ENCODE peak calls at places on chromosome 1, in nine cellular contexts. One of them, this sample, is unnamed.

GRCh38 chr1:169326644-169327316 is 40.8 kb downstream of the NME7 start:
- DNase-seq in NT2/D1: no peak
- DNase-seq in naive thymus-derived CD4-positive, alpha-beta T cell: no peak
- DNase-seq in fibroblast of lung: peak; percentile 39
- DNase-seq in lung: no peak
- DNase-seq in BE2C: no peak
- DNase-seq in sigmoid colon: no peak
- DNase-seq in IMR-90: peak; percentile 59
- DNase-seq in effector memory CD4-positive, alpha-beta T cell: no peak
- DNase-seq in this sample: no peak

GRCh38 chr1:207997486-207998268 is 86.8 kb upstream of the CD34 start:
- DNase-seq in NT2/D1: peak; percentile 71
- DNase-seq in naive thymus-derived CD4-positive, alpha-beta T cell: peak; percentile 30
- DNase-seq in fibroblast of lung: peak; percentile 75
- DNase-seq in lung: peak; percentile 75
- DNase-seq in BE2C: peak; percentile 82
- DNase-seq in sigmoid colon: peak; percentile 91
- DNase-seq in IMR-90: peak; percentile 68
- DNase-seq in effector memory CD4-positive, alpha-beta T cell: peak; percentile 4
- DNase-seq in this sample: peak; percentile 65

GRCh38 chr1:231856426-231856825 is 229.8 kb downstream of the DISC1 start:
- DNase-seq in NT2/D1: no peak
- DNase-seq in naive thymus-derived CD4-positive, alpha-beta T cell: no peak
- DNase-seq in fibroblast of lung: no peak
- DNase-seq in lung: no peak
- DNase-seq in BE2C: no peak
- DNase-seq in sigmoid colon: no peak
- DNase-seq in IMR-90: no peak
- DNase-seq in effector memory CD4-positive, alpha-beta T cell: no peak
- DNase-seq in this sample: no peak

GRCh38 chr1:161130266-161130665 is 2.2 kb downstream of the DEDD start:
- DNase-seq in NT2/D1: no peak
- DNase-seq in naive thymus-derived CD4-positive, alpha-beta T cell: no peak
- DNase-seq in fibroblast of lung: no peak
- DNase-seq in lung: no peak
- DNase-seq in BE2C: no peak
- DNase-seq in sigmoid colon: no peak
- DNase-seq in IMR-90: no peak
- DNase-seq in effector memory CD4-positive, alpha-beta T cell: no peak
- DNase-seq in this sample: no peak

GRCh38 chr1:62601412-62601971 is 4.2 kb downstream of the ANGPTL3 start:
- DNase-seq in NT2/D1: no peak
- DNase-seq in naive thymus-derived CD4-positive, alpha-beta T cell: no peak
- DNase-seq in fibroblast of lung: peak; percentile 49
- DNase-seq in lung: no peak
- DNase-seq in BE2C: no peak
- DNase-seq in sigmoid colon: no peak
- DNase-seq in IMR-90: peak; percentile 80
- DNase-seq in effector memory CD4-positive, alpha-beta T cell: no peak
- DNase-seq in this sample: no peak

GRCh38 chr1:19312782-19313635 is 883 bp downstream of the SLC66A1 start:
- DNase-seq in NT2/D1: no peak
- DNase-seq in naive thymus-derived CD4-positive, alpha-beta T cell: no peak
- DNase-seq in fibroblast of lung: no peak
- DNase-seq in lung: no peak
- DNase-seq in BE2C: no peak
- DNase-seq in sigmoid colon: peak; percentile 38
- DNase-seq in IMR-90: no peak
- DNase-seq in effector memory CD4-positive, alpha-beta T cell: no peak
- DNase-seq in this sample: no peak

GRCh38 chr1:170864238-170864637 is 71.1 kb upstream of the MROH9 start:
- DNase-seq in NT2/D1: no peak
- DNase-seq in naive thymus-derived CD4-positive, alpha-beta T cell: no peak
- DNase-seq in fibroblast of lung: peak; percentile 75
- DNase-seq in lung: no peak
- DNase-seq in BE2C: no peak
- DNase-seq in sigmoid colon: no peak
- DNase-seq in IMR-90: peak; percentile 3
- DNase-seq in effector memory CD4-positive, alpha-beta T cell: no peak
- DNase-seq in this sample: no peak

GRCh38 chr1:22318279-22318983 is 133.2 kb upstream of the ZBTB40 start:
- DNase-seq in NT2/D1: peak; percentile 52
- DNase-seq in naive thymus-derived CD4-positive, alpha-beta T cell: no peak
- DNase-seq in fibroblast of lung: no peak
- DNase-seq in lung: no peak
- DNase-seq in BE2C: peak; percentile 91
- DNase-seq in sigmoid colon: no peak
- DNase-seq in IMR-90: no peak
- DNase-seq in effector memory CD4-positive, alpha-beta T cell: no peak
- DNase-seq in this sample: peak; percentile 19

GRCh38 chr1:44640178-44640865 is 34.0 kb downstream of the TMEM53 start:
- DNase-seq in NT2/D1: no peak
- DNase-seq in naive thymus-derived CD4-positive, alpha-beta T cell: no peak
- DNase-seq in fibroblast of lung: no peak
- DNase-seq in lung: no peak
- DNase-seq in BE2C: no peak
- DNase-seq in sigmoid colon: no peak
- DNase-seq in IMR-90: no peak
- DNase-seq in effector memory CD4-positive, alpha-beta T cell: no peak
- DNase-seq in this sample: no peak

GRCh38 chr1:239222999-239223398 is 163.4 kb upstream of the CHRM3 start:
- DNase-seq in NT2/D1: no peak
- DNase-seq in naive thymus-derived CD4-positive, alpha-beta T cell: no peak
- DNase-seq in fibroblast of lung: no peak
- DNase-seq in lung: no peak
- DNase-seq in BE2C: no peak
- DNase-seq in sigmoid colon: no peak
- DNase-seq in IMR-90: no peak
- DNase-seq in effector memory CD4-positive, alpha-beta T cell: no peak
- DNase-seq in this sample: no peak

GRCh38 chr1:231557898-231558710 is 29.6 kb downstream of the TSNAX start:
- DNase-seq in NT2/D1: no peak
- DNase-seq in naive thymus-derived CD4-positive, alpha-beta T cell: no peak
- DNase-seq in fibroblast of lung: peak; percentile 53
- DNase-seq in lung: no peak
- DNase-seq in BE2C: no peak
- DNase-seq in sigmoid colon: no peak
- DNase-seq in IMR-90: peak; percentile 77
- DNase-seq in effector memory CD4-positive, alpha-beta T cell: no peak
- DNase-seq in this sample: no peak

GRCh38 chr1:243473281-243474210 is 217.7 kb downstream of the SDCCAG8 start:
- DNase-seq in NT2/D1: no peak
- DNase-seq in naive thymus-derived CD4-positive, alpha-beta T cell: no peak
- DNase-seq in fibroblast of lung: peak; percentile 74
- DNase-seq in lung: no peak
- DNase-seq in BE2C: no peak
- DNase-seq in sigmoid colon: no peak
- DNase-seq in IMR-90: peak; percentile 47
- DNase-seq in effector memory CD4-positive, alpha-beta T cell: no peak
- DNase-seq in this sample: no peak

GRCh38 chr1:32048440-32048839 is 24.3 kb upstream of the TMEM39B start:
- DNase-seq in NT2/D1: no peak
- DNase-seq in naive thymus-derived CD4-positive, alpha-beta T cell: no peak
- DNase-seq in fibroblast of lung: no peak
- DNase-seq in lung: no peak
- DNase-seq in BE2C: no peak
- DNase-seq in sigmoid colon: no peak
- DNase-seq in IMR-90: peak; percentile 87
- DNase-seq in effector memory CD4-positive, alpha-beta T cell: no peak
- DNase-seq in this sample: no peak
- H3K36me3 ChIP-seq in NT2/D1: peaks cover 67% of the 10 kb centered on the region
- H3K36me3 ChIP-seq in naive thymus-derived CD4-positive, alpha-beta T cell: peaks cover 65% of the 10 kb centered on the region
- H3K36me3 ChIP-seq in fibroblast of lung: peaks cover 12% of the 10 kb centered on the region
- H3K36me3 ChIP-seq in lung: peaks cover 34% of the 10 kb centered on the region
- H3K36me3 ChIP-seq in BE2C: peaks cover 26% of the 10 kb centered on the region
- H3K36me3 ChIP-seq in sigmoid colon: peaks cover 34% of the 10 kb centered on the region
- H3K36me3 ChIP-seq in IMR-90: peaks cover 44% of the 10 kb centered on the region
- H3K36me3 ChIP-seq in effector memory CD4-positive, alpha-beta T cell: peaks cover 68% of the 10 kb centered on the region
- H3K36me3 ChIP-seq in this sample: peaks cover 6% of the 10 kb centered on the region

GRCh38 chr1:11998636-11999035 is 18.4 kb downstream of the MFN2 start:
- DNase-seq in NT2/D1: no peak
- DNase-seq in naive thymus-derived CD4-positive, alpha-beta T cell: no peak
- DNase-seq in fibroblast of lung: no peak
- DNase-seq in lung: no peak
- DNase-seq in BE2C: no peak
- DNase-seq in sigmoid colon: no peak
- DNase-seq in IMR-90: no peak
- DNase-seq in effector memory CD4-positive, alpha-beta T cell: no peak
- DNase-seq in this sample: no peak

GRCh38 chr1:12003762-12004161 is 15.5 kb upstream of the MIIP start:
- DNase-seq in NT2/D1: no peak
- DNase-seq in naive thymus-derived CD4-positive, alpha-beta T cell: no peak
- DNase-seq in fibroblast of lung: no peak
- DNase-seq in lung: no peak
- DNase-seq in BE2C: no peak
- DNase-seq in sigmoid colon: no peak
- DNase-seq in IMR-90: no peak
- DNase-seq in effector memory CD4-positive, alpha-beta T cell: no peak
- DNase-seq in this sample: no peak

GRCh38 chr1:12001996-12002493 is 17.3 kb upstream of the MIIP start:
- DNase-seq in NT2/D1: no peak
- DNase-seq in naive thymus-derived CD4-positive, alpha-beta T cell: no peak
- DNase-seq in fibroblast of lung: no peak
- DNase-seq in lung: no peak
- DNase-seq in BE2C: no peak
- DNase-seq in sigmoid colon: no peak
- DNase-seq in IMR-90: no peak
- DNase-seq in effector memory CD4-positive, alpha-beta T cell: no peak
- DNase-seq in this sample: no peak

GRCh38 chr1:11999236-11999635 is 19.0 kb downstream of the MFN2 start:
- DNase-seq in NT2/D1: no peak
- DNase-seq in naive thymus-derived CD4-positive, alpha-beta T cell: no peak
- DNase-seq in fibroblast of lung: no peak
- DNase-seq in lung: no peak
- DNase-seq in BE2C: no peak
- DNase-seq in sigmoid colon: no peak
- DNase-seq in IMR-90: no peak
- DNase-seq in effector memory CD4-positive, alpha-beta T cell: no peak
- DNase-seq in this sample: no peak

DNA sequence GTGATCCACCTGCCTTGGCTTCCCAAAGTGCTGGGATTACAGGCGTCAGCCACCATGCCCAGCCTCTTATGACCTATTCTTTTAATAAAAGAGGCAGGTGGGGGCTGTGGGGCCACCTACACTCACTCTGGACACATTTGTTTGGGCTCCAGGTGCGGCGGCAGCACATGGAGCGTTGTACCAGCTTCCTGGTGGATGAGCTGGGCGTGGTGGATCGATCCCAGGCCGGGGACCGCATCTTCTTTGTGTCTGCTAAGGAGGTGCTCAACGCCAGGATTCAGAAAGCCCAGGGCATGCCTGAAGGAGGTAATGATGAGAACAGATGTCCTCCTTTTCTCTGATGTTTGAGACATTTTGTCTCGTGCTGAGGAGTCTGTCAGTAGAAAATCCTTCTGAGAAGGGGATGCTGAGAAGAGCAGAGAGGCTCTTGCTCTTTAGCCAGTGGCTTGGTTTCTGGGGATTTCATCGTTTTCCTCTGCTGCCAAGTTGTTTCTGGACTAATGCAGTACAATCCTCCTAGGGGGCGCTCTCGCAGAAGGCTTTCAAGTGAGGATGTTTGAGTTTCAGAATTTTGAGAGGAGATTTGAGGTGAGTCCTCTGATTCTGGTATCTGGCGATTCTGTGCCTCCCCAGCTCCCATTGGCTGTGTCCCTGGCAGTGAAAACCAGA is 17.9 kb upstream of the MIIP start:
- DNase-seq in NT2/D1: peak; percentile 55
- DNase-seq in naive thymus-derived CD4-positive, alpha-beta T cell: peak; percentile 13
- DNase-seq in fibroblast of lung: peak; percentile 87
- DNase-seq in lung: peak; percentile 57
- DNase-seq in BE2C: peak; percentile 52
- DNase-seq in sigmoid colon: no peak
- DNase-seq in IMR-90: peak; percentile 56
- DNase-seq in effector memory CD4-positive, alpha-beta T cell: no peak
- DNase-seq in this sample: no peak
- H3K36me3 ChIP-seq in NT2/D1: peaks cover 82% of the 10 kb centered on the region
- H3K36me3 ChIP-seq in naive thymus-derived CD4-positive, alpha-beta T cell: peaks cover 91% of the 10 kb centered on the region
- H3K36me3 ChIP-seq in fibroblast of lung: peaks cover 30% of the 10 kb centered on the region
- H3K36me3 ChIP-seq in lung: peaks cover 53% of the 10 kb centered on the region
- H3K36me3 ChIP-seq in BE2C: peaks cover 43% of the 10 kb centered on the region
- H3K36me3 ChIP-seq in sigmoid colon: peaks cover 86% of the 10 kb centered on the region
- H3K36me3 ChIP-seq in IMR-90: peaks cover 67% of the 10 kb centered on the region
- H3K36me3 ChIP-seq in effector memory CD4-positive, alpha-beta T cell: peaks cover 68% of the 10 kb centered on the region
- H3K36me3 ChIP-seq in this sample: peaks cover 30% of the 10 kb centered on the region

DNA sequence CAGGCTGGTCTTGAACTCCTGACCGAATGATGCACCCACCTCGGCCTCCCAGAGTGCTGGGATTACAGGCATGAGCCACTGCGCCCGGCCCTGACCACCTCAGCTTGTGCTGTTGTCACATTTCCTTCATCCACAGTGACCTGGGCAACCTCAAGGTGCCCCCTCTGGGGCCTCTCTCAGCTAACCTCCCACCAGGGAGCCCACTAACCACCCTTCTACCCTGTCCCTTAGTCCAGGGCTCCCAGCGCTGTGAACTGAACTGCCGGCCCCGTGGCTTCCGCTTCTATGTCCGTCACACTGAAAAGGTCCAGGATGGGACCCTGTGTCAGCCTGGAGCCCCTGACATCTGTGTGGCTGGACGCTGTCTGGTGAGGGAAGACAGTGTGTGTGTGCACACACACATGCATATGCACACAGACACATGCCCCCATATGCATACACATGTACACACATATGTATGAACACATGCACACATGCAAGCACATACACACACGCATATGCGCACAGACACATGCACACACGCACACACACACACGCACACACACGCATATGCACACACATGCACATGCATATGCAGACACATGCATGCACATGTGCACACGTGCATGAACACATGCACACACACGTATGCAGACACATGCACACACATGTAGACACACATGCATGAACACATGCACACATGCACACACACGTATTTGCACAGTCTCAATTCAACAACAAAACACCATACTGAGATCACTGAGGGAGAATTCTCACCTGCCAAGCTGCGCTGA is 6.2 kb downstream of the ADAMTSL4 start:
- DNase-seq in NT2/D1: no peak
- DNase-seq in naive thymus-derived CD4-positive, alpha-beta T cell: no peak
- DNase-seq in fibroblast of lung: no peak
- DNase-seq in lung: no peak
- DNase-seq in BE2C: no peak
- DNase-seq in sigmoid colon: no peak
- DNase-seq in IMR-90: no peak
- DNase-seq in effector memory CD4-positive, alpha-beta T cell: no peak
- DNase-seq in this sample: no peak
- H3K36me3 ChIP-seq in NT2/D1: peaks cover 85% of the 10 kb centered on the region
- H3K36me3 ChIP-seq in naive thymus-derived CD4-positive, alpha-beta T cell: peaks cover 5% of the 10 kb centered on the region
- H3K36me3 ChIP-seq in fibroblast of lung: peaks cover 13% of the 10 kb centered on the region
- H3K36me3 ChIP-seq in lung: no peaks in the 10 kb centered on the region
- H3K36me3 ChIP-seq in BE2C: no peaks in the 10 kb centered on the region
- H3K36me3 ChIP-seq in sigmoid colon: no peaks in the 10 kb centered on the region
- H3K36me3 ChIP-seq in IMR-90: peaks cover 5% of the 10 kb centered on the region
- H3K36me3 ChIP-seq in effector memory CD4-positive, alpha-beta T cell: no peaks in the 10 kb centered on the region
- H3K36me3 ChIP-seq in this sample: no peaks in the 10 kb centered on the region

DNA sequence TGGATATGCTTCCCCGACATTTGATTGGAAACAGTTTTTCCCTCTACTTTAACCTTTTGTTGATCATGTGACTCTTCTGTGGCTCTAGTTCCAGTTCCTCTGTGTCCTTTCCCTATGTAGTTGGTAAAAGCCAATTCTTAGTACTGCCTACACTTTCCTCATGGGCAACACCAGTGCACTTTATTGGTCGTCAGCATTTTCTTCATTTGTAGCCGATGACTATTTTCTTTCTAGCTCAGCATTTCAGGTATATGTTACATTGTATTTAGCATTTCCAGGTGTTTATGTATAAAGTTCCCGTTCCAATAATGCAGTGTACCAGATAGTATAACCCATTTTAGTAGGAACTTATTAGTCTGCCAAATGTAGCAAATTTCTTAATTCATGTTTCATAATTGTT is 27.6 kb upstream of the B3GALT2 start:
- DNase-seq in NT2/D1: no peak
- DNase-seq in naive thymus-derived CD4-positive, alpha-beta T cell: no peak
- DNase-seq in fibroblast of lung: no peak
- DNase-seq in lung: no peak
- DNase-seq in BE2C: no peak
- DNase-seq in sigmoid colon: no peak
- DNase-seq in IMR-90: no peak
- DNase-seq in effector memory CD4-positive, alpha-beta T cell: no peak
- DNase-seq in this sample: no peak
- H3K36me3 ChIP-seq in NT2/D1: peaks cover 49% of the 10 kb centered on the region
- H3K36me3 ChIP-seq in naive thymus-derived CD4-positive, alpha-beta T cell: peaks cover 18% of the 10 kb centered on the region
- H3K36me3 ChIP-seq in fibroblast of lung: peaks cover 2% of the 10 kb centered on the region
- H3K36me3 ChIP-seq in lung: peaks cover 7% of the 10 kb centered on the region
- H3K36me3 ChIP-seq in BE2C: peaks cover 26% of the 10 kb centered on the region
- H3K36me3 ChIP-seq in sigmoid colon: no peaks in the 10 kb centered on the region
- H3K36me3 ChIP-seq in IMR-90: peaks cover 14% of the 10 kb centered on the region
- H3K36me3 ChIP-seq in effector memory CD4-positive, alpha-beta T cell: peaks cover 11% of the 10 kb centered on the region
- H3K36me3 ChIP-seq in this sample: no peaks in the 10 kb centered on the region